ENCODE peak calls at places on chromosomes 2 and 18, in ten cellular contexts. N, S, Z, Q, U, K, C, J, V and G are unnamed samples.
A peak's percentile ranks its signal among the peaks of the same experiment; 100 is the strongest.

GRCh38 chr2:136314240-136314639 is 196.3 kb upstream of the CXCR4 start:
- DNase-seq in N (no peak), Z (no peak), S (no peak), Q (no peak), K (no peak), U (no peak), J (no peak), V (no peak), C (no peak), G (no peak)

GRCh38 chr2:136025057-136025973 is 39.9 kb upstream of the DARS1 start:
- DNase-seq in Z (peak; percentile 28), K (no peak), J (peak; percentile 57), U (peak; percentile 67), V (no peak), Q (peak; percentile 56), S (peak; percentile 27), N (no peak), C (peak; percentile 61), G (peak; percentile 75)

GRCh38 chr2:152038451-152038958 is 60.3 kb downstream of the CACNB4 start:
- DNase-seq in S (no peak), N (no peak), V (peak; percentile 48), K (no peak), Z (no peak), C (no peak), U (no peak), J (no peak), Q (no peak), G (peak; percentile 11)

GRCh38 chr2:207276248-207276647 is 110.5 kb upstream of the KLF7 start:
- DNase-seq in J (no peak), U (no peak), V (no peak), S (no peak), Q (no peak), C (no peak), N (no peak), K (no peak), Z (no peak), G (no peak)

GRCh38 chr18:41809652-41810051 is 145.4 kb upstream of the PIK3C3 start:
- DNase-seq in Q (no peak), C (no peak), V (no peak), Z (no peak), K (peak; percentile 33), J (no peak), U (peak; percentile 1), S (no peak), N (no peak), G (no peak)

GRCh38 chr2:240874715-240875227 is 6.1 kb downstream of the AGXT start:
- DNase-seq in Z (no peak), S (no peak), U (no peak), N (no peak), Q (no peak), K (no peak), J (no peak), V (no peak), C (no peak), G (no peak)

GRCh38 chr2:80410346-80410745 is 105.8 kb upstream of the LRRTM1 start:
- DNase-seq in S (no peak), J (no peak), N (no peak), Q (no peak), K (no peak), U (no peak), C (no peak), V (no peak), Z (no peak), G (no peak)

GRCh38 chr2:168948621-168949212 is 47.6 kb downstream of the G6PC2 start:
- DNase-seq in U (peak; percentile 46), S (no peak), J (no peak), Q (peak; percentile 26), V (no peak), Z (peak; percentile 6), N (peak; percentile 5), C (no peak), K (no peak), G (no peak)

GRCh38 chr2:23009545-23010149 is 375.3 kb upstream of the KLHL29 start:
- DNase-seq in S (no peak), U (peak; percentile 11), C (no peak), Q (no peak), Z (peak; percentile 30), K (no peak), J (no peak), V (no peak), N (no peak), G (peak; percentile 1)

GRCh38 chr2:84856785-84857184 is 24.1 kb downstream of the TRABD2A start:
- DNase-seq in Q (peak; percentile 22), K (no peak), S (no peak), N (no peak), V (no peak), J (no peak), U (no peak), Z (no peak), C (no peak), G (no peak)

GRCh38 chr2:168944065-168944464 is 43.0 kb downstream of the G6PC2 start:
- DNase-seq in J (no peak), U (no peak), V (no peak), N (no peak), K (no peak), Z (no peak), Q (no peak), C (no peak), S (no peak), G (no peak)

GRCh38 chr2:224261316-224261715 is 140.6 kb downstream of the FAM124B start:
- DNase-seq in J (no peak), Q (no peak), S (no peak), C (no peak), Z (peak; percentile 42), U (peak; percentile 27), N (no peak), V (no peak), K (no peak), G (peak; percentile 28)

GRCh38 chr2:119753930-119754321 is 5.8 kb upstream of the PTPN4 start:
- DNase-seq in N (no peak), Q (no peak), C (no peak), Z (no peak), V (no peak), S (no peak), K (no peak), U (peak; percentile 30), J (no peak), G (no peak)

GRCh38 chr2:127485051-127485693 is 41.1 kb downstream of the IWS1 start:
- DNase-seq in J (no peak), Z (no peak), V (no peak), Q (no peak), S (no peak), K (no peak), C (no peak), U (no peak), N (no peak), G (no peak)

GRCh38 chr2:203489531-203489930 is 45.6 kb downstream of the RAPH1 start:
- DNase-seq in V (no peak), Z (no peak), U (no peak), N (no peak), J (no peak), K (no peak), S (no peak), Q (no peak), C (no peak), G (no peak)

GRCh38 chr2:99725810-99726209 is 236.0 kb upstream of the REV1 start:
- DNase-seq in Z (peak; percentile 28), J (no peak), S (no peak), V (no peak), Q (no peak), C (no peak), U (no peak), N (no peak), K (no peak), G (no peak)

GRCh38 chr18:78741381-78742340 is 238.0 kb upstream of the SALL3 start:
- DNase-seq in Z (no peak), S (no peak), K (no peak), Q (no peak), J (no peak), C (no peak), V (no peak), U (no peak), N (no peak), G (no peak)

GRCh38 chr18:30920356-30920755 is 122.2 kb downstream of the DSC3 start:
- DNase-seq in U (no peak), K (no peak), C (no peak), N (no peak), V (no peak), Z (no peak), J (no peak), Q (no peak), S (no peak), G (no peak)

GRCh38 chr2:219998714-219999227 is 371.3 kb downstream of the SLC4A3 start:
- DNase-seq in U (no peak), N (no peak), Z (no peak), C (no peak), V (no peak), Q (no peak), K (no peak), J (no peak), S (no peak), G (no peak)
- TF ChIP-seq CTCF in U (peak; percentile 6), N (no peak), Z (no peak), C (no peak), V (no peak), Q (peak; percentile 70), K (peak; percentile 27), J (no peak), S (peak; percentile 34), G (no peak)

DNA sequence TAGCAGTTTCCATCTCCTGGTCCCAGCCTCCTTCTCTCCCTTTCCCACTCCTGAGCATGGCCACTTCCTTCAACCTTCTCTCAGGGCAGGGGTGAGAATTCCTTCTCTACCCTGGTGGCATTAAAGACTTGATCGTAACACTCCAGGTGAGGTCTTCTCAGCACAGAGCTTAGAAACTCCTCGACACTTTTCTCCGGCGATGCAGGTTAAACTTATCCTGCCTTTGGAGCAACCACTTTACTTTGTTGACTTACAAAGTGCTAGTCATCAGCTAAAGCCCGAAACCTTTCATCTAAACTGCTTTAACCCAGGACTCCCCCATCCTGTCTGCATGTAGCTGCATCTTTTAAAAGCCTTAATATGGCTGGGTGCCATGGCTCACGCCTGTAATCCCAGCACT is 59.1 kb upstream of the STK17B start:
- DNase-seq in V (no peak), N (no peak), Q (no peak), Z (no peak), C (no peak), S (no peak), J (no peak), K (no peak), U (no peak), G (no peak)
- H3K4me3 ChIP-seq in V (no peak overlapping the region), N (no peak overlapping the region), Q (no peak overlapping the region), Z (no peak overlapping the region), C (no peak overlapping the region), S (no peak overlapping the region), J (no peak overlapping the region), K (no peak overlapping the region), U (no peak overlapping the region), G (no peak overlapping the region)

GRCh38 chr2:190023860-190024259 is 38.7 kb downstream of the MSTN start:
- DNase-seq in N (peak; percentile 13), Z (peak; percentile 49), J (no peak), V (no peak), C (no peak), U (peak; percentile 62), K (peak; percentile 45), S (peak; percentile 60), Q (peak; percentile 57), G (peak; percentile 13)
- TF ChIP-seq CTCF in N (peak; percentile 55), Z (peak; percentile 51), J (no peak), V (peak; percentile 20), C (peak; percentile 32), U (peak; percentile 67), K (peak; percentile 61), S (peak; percentile 52), Q (peak; percentile 76), G (peak; percentile 26)

DNA sequence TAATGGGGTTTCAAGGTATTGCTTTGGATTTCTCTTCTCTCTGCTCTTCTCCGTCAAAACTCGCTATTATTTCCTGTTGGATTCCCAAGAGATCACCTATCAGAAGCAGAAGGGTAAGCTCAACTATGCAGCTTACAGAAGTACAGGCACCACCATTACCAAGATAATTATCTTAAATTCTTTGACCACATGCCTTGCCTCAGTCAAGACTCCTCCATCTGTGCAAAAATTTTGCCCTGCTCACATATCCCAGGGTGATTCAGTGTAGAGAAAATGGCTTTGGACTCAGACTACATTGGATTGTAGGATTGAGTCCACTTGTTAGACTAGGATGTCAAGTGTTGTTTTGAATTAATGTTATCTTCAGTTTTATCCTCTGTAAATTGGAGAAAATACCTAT is 698.7 kb downstream of the TDRD15 start:
- DNase-seq in Q (no peak), Z (no peak), J (no peak), U (no peak), K (no peak), S (no peak), C (no peak), V (no peak), N (no peak), G (no peak)
- H3K4me3 ChIP-seq in Q (no peak overlapping the region), Z (no peak overlapping the region), J (no peak overlapping the region), U (no peak overlapping the region), K (no peak overlapping the region), S (no peak overlapping the region), C (no peak overlapping the region), V (no peak overlapping the region), N (no peak overlapping the region), G (no peak overlapping the region)